ENCODE peak calls at places on chromosomes 1 and 21, in seven cellular contexts. Y, Q, P, I, S, M and N are unnamed samples.
A peak's percentile ranks its signal among the peaks of the same experiment; 100 is the strongest.

GRCh38 chr1:232384172-232384571 is 245.8 kb downstream of the SIPA1L2 start:
- DNase-seq in Y (no peak), Q (no peak), P (no peak), I (no peak), S (no peak), M (no peak), N (no peak)

GRCh38 chr1:54153548-54154439 is 994 bp upstream of the CDCP2 start:
- DNase-seq in Y (peak; percentile 68), Q (no peak), P (peak; percentile 51), I (no peak), S (peak; percentile 81), M (peak; percentile 65), N (peak; percentile 79)

GRCh38 chr1:213987876-213988638 is at the start of gene PROX1:
- DNase-seq in Y (peak; percentile 87), Q (no peak), P (peak; percentile 93), I (peak; percentile 66), S (peak; percentile 93), M (peak; percentile 94), N (peak; percentile 89)

GRCh38 chr1:235883261-235883927 is 16.7 kb upstream of the LYST start:
- DNase-seq in Y (no peak), Q (no peak), P (peak; percentile 95), I (peak; percentile 81), S (peak; percentile 89), M (no peak), N (peak; percentile 76)

GRCh38 chr1:220326578-220326977 is 54.3 kb upstream of the RAB3GAP2 start:
- DNase-seq in Y (no peak), Q (no peak), P (peak; percentile 28), I (no peak), S (no peak), M (no peak), N (no peak)

GRCh38 chr1:62962794-62963776 is 179.2 kb downstream of the ATG4C start:
- DNase-seq in Y (peak; percentile 30), Q (no peak), P (peak; percentile 39), I (no peak), S (peak; percentile 52), M (peak; percentile 84), N (peak; percentile 43)

GRCh38 chr1:246875041-246876026 is 56.4 kb downstream of the AHCTF1 start:
- DNase-seq in Y (no peak), Q (no peak), P (peak; percentile 65), I (no peak), S (no peak), M (no peak), N (no peak)

GRCh38 chr1:63157085-63157484 is 165.3 kb upstream of the FOXD3 start:
- DNase-seq in Y (no peak), Q (no peak), P (no peak), I (no peak), S (no peak), M (no peak), N (no peak)

GRCh38 chr1:9852410-9853301 is 28.9 kb upstream of the CLSTN1 start:
- DNase-seq in Y (no peak), Q (no peak), P (peak; percentile 72), I (no peak), S (peak; percentile 31), M (no peak), N (no peak)

GRCh38 chr1:180257461-180257860 is 27.4 kb downstream of the LHX4 start:
- DNase-seq in Y (no peak), Q (no peak), P (no peak), I (no peak), S (no peak), M (no peak), N (no peak)

GRCh38 chr1:6157528-6158174 is 22.5 kb downstream of the CHD5 start:
- DNase-seq in Y (peak; percentile 89), Q (no peak), P (peak; percentile 60), I (no peak), S (no peak), M (no peak), N (peak; percentile 46)

GRCh38 chr1:16392740-16393139 is 25.7 kb downstream of the SZRD1 start:
- DNase-seq in Y (no peak), Q (no peak), P (no peak), I (no peak), S (no peak), M (no peak), N (no peak)

GRCh38 chr1:27397106-27397505 is 4.7 kb downstream of the GPR3 start:
- DNase-seq in Y (no peak), Q (no peak), P (no peak), I (no peak), S (no peak), M (no peak), N (no peak)

GRCh38 chr1:31666290-31666963 is 21.8 kb upstream of the PEF1 start:
- DNase-seq in Y (no peak), Q (no peak), P (peak; percentile 19), I (no peak), S (peak; percentile 48), M (no peak), N (peak; percentile 88)

GRCh38 chr1:51253691-51254090 is 17.6 kb downstream of the RNF11 start:
- DNase-seq in Y (no peak), Q (no peak), P (no peak), I (no peak), S (no peak), M (no peak), N (no peak)

GRCh38 chr1:147266381-147266780 is 23.9 kb downstream of the CHD1L start:
- DNase-seq in Y (no peak), Q (no peak), P (no peak), I (no peak), S (no peak), M (no peak), N (no peak)

GRCh38 chr1:60017831-60018230 is 55.7 kb downstream of the C1orf87 start:
- DNase-seq in Y (no peak), Q (no peak), P (no peak), I (no peak), S (no peak), M (peak; percentile 49), N (no peak)

GRCh38 chr1:31796707-31797106 is 19.1 kb downstream of the SPOCD1 start:
- DNase-seq in Y (no peak), Q (no peak), P (no peak), I (peak; percentile 4), S (no peak), M (no peak), N (no peak)

GRCh38 chr1:75079535-75080290 is 54.5 kb upstream of the LHX8 start:
- DNase-seq in Y (no peak), Q (no peak), P (no peak), I (no peak), S (no peak), M (no peak), N (no peak)

DNA sequence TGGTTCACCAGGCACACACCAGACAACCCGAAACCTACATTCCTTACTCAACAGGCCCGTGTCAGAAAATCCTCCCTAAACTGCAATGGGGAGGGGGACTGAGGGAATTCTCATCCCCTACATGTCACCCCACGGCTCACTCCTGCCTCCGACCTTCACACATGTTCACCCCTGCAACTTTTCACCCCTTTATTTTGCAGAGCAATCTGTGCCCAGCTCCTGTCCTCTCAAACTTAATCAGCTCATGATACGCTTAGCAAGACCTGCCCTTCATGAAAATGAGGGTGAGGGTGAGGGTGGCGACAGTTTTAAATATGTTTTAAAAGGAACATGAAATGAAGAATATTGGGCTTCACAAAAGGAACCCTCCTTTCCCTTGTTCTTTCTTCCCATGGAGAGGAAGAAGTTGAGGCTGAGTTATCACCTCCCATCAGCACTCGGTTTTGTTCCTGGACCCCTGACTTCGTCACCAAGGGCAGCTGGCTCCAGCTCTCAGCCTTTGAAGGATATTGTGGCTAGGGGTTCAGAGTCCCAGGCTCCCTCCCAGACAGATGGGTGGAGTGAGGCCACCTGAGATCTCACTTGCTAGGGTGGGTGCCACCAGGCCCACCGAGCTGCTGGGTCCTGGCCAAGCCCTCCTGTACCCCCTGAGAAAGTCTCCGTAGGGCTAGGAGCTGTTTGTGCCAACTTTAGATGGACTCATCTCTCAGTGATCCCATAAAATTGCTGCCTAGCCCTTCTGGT is 6.7 kb downstream of the MX2 start:
- DNase-seq in Y (no peak), Q (no peak), P (no peak), I (no peak), S (no peak), M (no peak), N (no peak)
- H3K4me3 ChIP-seq in Y (peak overlapping the region; percentile 67), Q (peak overlapping the region; percentile 58), P (no peak overlapping the region), I (peak overlapping the region; percentile 53), S (no peak overlapping the region), M (no peak overlapping the region), N (no peak overlapping the region)

GRCh38 chr1:156124557-156125483 is 10.3 kb downstream of the LMNA start:
- DNase-seq in Y (no peak), Q (peak; percentile 38), P (no peak), I (peak; percentile 78), S (peak; percentile 43), M (no peak), N (peak; percentile 89)
- H3K4me3 ChIP-seq in Y (no peak overlapping the region), Q (no peak overlapping the region), P (no peak overlapping the region), I (peak overlapping the region; percentile 21), S (no peak overlapping the region), M (no peak overlapping the region), N (no peak overlapping the region)

GRCh38 chr1:226733876-226734414 is 5.1 kb downstream of the ITPKB start:
- DNase-seq in Y (no peak), Q (no peak), P (no peak), I (no peak), S (no peak), M (no peak), N (no peak)
- H3K4me3 ChIP-seq in Y (no peak overlapping the region), Q (peak overlapping the region; percentile 65), P (no peak overlapping the region), I (peak overlapping the region; percentile 98), S (no peak overlapping the region), M (no peak overlapping the region), N (no peak overlapping the region)

DNA sequence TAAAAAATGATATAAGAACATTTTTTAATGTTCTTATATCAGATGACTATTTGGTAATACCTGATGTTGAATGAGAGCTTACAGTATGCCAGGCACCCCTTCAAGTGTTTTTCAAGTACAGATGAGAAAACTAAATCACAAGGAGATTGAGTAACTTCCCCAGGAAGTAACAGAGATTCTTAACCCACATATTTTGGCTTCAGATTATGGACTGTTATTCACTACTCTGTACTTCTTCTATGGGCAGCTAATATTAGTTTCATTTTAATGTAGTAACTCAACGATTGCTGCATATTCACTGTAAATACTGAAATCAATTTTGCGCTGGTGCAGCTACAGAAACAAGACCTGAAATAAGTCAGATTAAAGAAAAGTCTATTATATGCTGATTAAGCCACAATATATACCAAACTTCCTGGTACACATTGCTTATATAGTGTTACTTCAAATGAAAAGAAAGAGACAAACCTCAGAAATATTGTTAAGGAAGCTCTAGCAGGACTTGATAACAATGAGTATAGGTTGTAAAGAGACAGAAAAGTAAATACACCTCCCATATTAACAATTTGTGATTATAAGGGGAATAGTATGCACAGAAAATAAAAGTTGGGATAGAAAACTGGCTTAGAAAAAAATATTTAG is 19.7 kb downstream of the DPYD start:
- DNase-seq in Y (no peak), Q (no peak), P (peak; percentile 44), I (no peak), S (no peak), M (no peak), N (no peak)
- H3K4me3 ChIP-seq in Y (no peak overlapping the region), Q (no peak overlapping the region), P (no peak overlapping the region), I (peak overlapping the region; percentile 22), S (no peak overlapping the region), M (no peak overlapping the region), N (no peak overlapping the region)